ENCODE peak calls at places on chromosomes 16 and 17, in eight cellular contexts. X, R, E, G, T, W, M and D are unnamed samples.

GRCh38 chr17:77329741-77330531 is 189.2 kb downstream of the SEC14L1 start:
- DNase-seq in X (peak), G (no peak), W (peak), M (no peak), R (no peak), E (peak), T (no peak), D (no peak)

GRCh38 chr17:42436401-42436800 is 13.3 kb upstream of the CAVIN1 start:
- DNase-seq in T (peak), G (peak), E (no peak), R (peak), X (peak), W (no peak), M (no peak), D (peak)

GRCh38 chr16:86497551-86498021 is 12.7 kb upstream of the FOXF1 start:
- DNase-seq in G (peak), R (no peak), M (no peak), E (no peak), T (no peak), W (no peak), X (peak), D (no peak)

GRCh38 chr16:12602811-12603698 is 200.6 kb downstream of the CPPED1 start:
- DNase-seq in M (no peak), T (no peak), W (no peak), E (no peak), X (peak), R (no peak), G (no peak), D (no peak)

GRCh38 chr16:13919330-13919682 is 648 bp upstream of the ERCC4 start:
- DNase-seq in R (peak), W (no peak), G (peak), X (no peak), E (no peak), T (peak), M (no peak), D (no peak)

GRCh38 chr17:6755731-6756184 is at the start of gene XAF1:
- DNase-seq in R (peak), G (peak), M (no peak), T (peak), W (peak), E (peak), X (peak), D (peak)

GRCh38 chr16:86959182-86959651 is 358.0 kb downstream of the C16orf95 start:
- DNase-seq in G (no peak), X (peak), W (no peak), M (no peak), R (no peak), E (no peak), T (no peak), D (no peak)

GRCh38 chr16:35533683-35534082 is 2074.3 kb downstream of the TP53TG3F start:
- DNase-seq in X (no peak), E (no peak), T (peak), M (no peak), G (no peak), W (no peak), R (no peak), D (no peak)

GRCh38 chr17:61579961-61580360 is 11.1 kb downstream of the NACA2 start:
- DNase-seq in T (peak), W (no peak), M (no peak), R (peak), G (no peak), X (no peak), E (no peak), D (no peak)

GRCh38 chr16:71914802-71915201 is 19.5 kb downstream of the IST1 start:
- DNase-seq in T (no peak), G (no peak), X (no peak), W (no peak), E (no peak), R (no peak), M (no peak), D (no peak)
- H3K4me3 ChIP-seq in T (no peak), G (no peak), X (no peak), W (no peak), E (no peak), R (no peak), M (no peak), D (no peak)

GRCh38 chr17:4187076-4187475 is 44.1 kb downstream of the CYB5D2 start:
- DNase-seq in M (no peak), X (no peak), G (no peak), R (no peak), W (no peak), T (no peak), E (no peak), D (peak)
- H3K4me3 ChIP-seq in M (no peak), X (no peak), G (no peak), R (no peak), W (no peak), T (no peak), E (no peak), D (no peak)

GRCh38 chr16:30051518-30051917 is 14.0 kb upstream of the ALDOA start:
- DNase-seq in T (peak), M (no peak), W (no peak), X (no peak), G (peak), R (peak), E (no peak), D (no peak)
- H3K4me3 ChIP-seq in T (no peak), M (no peak), W (no peak), X (no peak), G (no peak), R (no peak), E (no peak), D (no peak)

DNA sequence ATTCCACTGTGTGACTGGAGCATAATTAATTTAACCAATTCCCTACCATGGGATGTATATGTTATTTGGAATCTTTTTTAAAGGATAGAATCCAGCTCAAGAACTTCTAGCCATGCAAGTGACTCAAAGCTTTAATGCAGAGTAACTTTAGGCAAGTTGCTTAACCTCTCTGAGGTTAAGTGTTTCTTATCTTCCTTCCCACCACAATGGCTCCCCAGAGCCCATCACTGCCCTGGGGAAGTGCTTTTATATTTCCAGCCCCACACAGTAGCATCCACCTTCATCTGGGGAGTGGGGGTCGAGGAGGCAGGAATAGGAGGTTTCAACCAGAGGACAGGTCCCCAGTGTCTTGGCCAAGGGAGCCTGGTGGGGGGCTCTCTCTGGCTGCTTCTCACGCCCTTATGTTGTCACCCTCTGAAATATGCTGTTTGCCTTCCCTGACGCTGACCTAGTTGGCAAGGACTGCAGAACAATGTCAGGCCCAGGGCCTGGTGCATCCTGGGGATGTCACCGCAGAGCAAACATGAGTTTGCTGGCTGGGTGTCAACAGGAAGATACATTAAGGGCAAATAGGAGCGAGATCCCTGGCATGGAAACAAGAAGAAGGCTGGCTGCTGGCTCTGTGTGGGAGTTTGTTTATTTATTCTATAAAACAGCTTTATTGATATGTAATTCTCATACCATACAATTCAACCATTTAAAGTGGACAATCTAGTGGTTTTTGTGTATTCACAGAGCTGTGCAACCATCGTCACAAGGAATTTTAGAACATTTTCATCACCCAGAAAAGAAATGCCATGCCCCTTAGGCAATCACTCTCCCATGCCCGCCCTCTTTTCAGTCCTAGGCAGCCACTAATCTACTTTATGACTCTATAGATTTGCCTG is 46.6 kb upstream of the WSB1 start:
- DNase-seq in T (peak), X (peak), G (peak), M (no peak), E (peak), W (peak), R (peak), D (peak)
- H3K4me3 ChIP-seq in T (no peak), X (no peak), G (no peak), M (no peak), E (no peak), W (no peak), R (no peak), D (no peak)